ENCODE peak calls at places on chromosomes 13 and 19, in five cellular contexts. Z, O, Y, G and D are unnamed samples.
A peak's percentile ranks its signal among the peaks of the same experiment; 100 is the strongest.

GRCh38 chr19:7942981-7943443 is 454 bp downstream of the TIMM44 start:
- DNase-seq in Z (no peak), O (no peak), Y (no peak), G (no peak), D (no peak)

GRCh38 chr19:5953034-5953589 is 24.8 kb downstream of the RANBP3 start:
- DNase-seq in Z (no peak), O (no peak), Y (no peak), G (no peak), D (no peak)

GRCh38 chr13:110347535-110348308 is 40.6 kb downstream of the COL4A2 start:
- DNase-seq in Z (no peak), O (no peak), Y (peak; percentile 31), G (no peak), D (peak; percentile 100)

GRCh38 chr19:33440682-33441081 is 67.2 kb downstream of the CEBPG start:
- DNase-seq in Z (no peak), O (no peak), Y (no peak), G (no peak), D (no peak)

GRCh38 chr19:364496-365287 is 20.1 kb upstream of the MIER2 start:
- DNase-seq in Z (no peak), O (no peak), Y (no peak), G (no peak), D (no peak)

GRCh38 chr19:11196406-11197287 is 698 bp downstream of the KANK2 start:
- DNase-seq in Z (no peak), O (no peak), Y (no peak), G (no peak), D (no peak)

GRCh38 chr13:109785141-109785891 is 1.1 kb downstream of the IRS2 start:
- DNase-seq in Z (no peak), O (peak; percentile 20), Y (no peak), G (no peak), D (no peak)

GRCh38 chr19:2171349-2172145 is 7.8 kb downstream of the DOT1L start:
- DNase-seq in Z (peak; percentile 71), O (peak; percentile 22), Y (no peak), G (no peak), D (no peak)

GRCh38 chr13:109135018-109135417 is 505.6 kb downstream of the MYO16 start:
- DNase-seq in Z (no peak), O (no peak), Y (no peak), G (no peak), D (no peak)

GRCh38 chr13:101155920-101156319 is 260.4 kb downstream of the NALCN start:
- DNase-seq in Z (no peak), O (no peak), Y (no peak), G (no peak), D (no peak)

GRCh38 chr13:31982540-31982939 is 49.0 kb upstream of the FRY start:
- DNase-seq in Z (no peak), O (no peak), Y (peak; percentile 85), G (no peak), D (peak; percentile 90)

GRCh38 chr13:99044764-99045163 is 66.9 kb upstream of the DOCK9 start:
- DNase-seq in Z (no peak), O (no peak), Y (no peak), G (no peak), D (no peak)

GRCh38 chr19:17020823-17021222 is 5.8 kb downstream of the CPAMD8 start:
- DNase-seq in Z (no peak), O (no peak), Y (no peak), G (no peak), D (no peak)

GRCh38 chr13:20442798-20443381 is 82.8 kb downstream of the CRYL1 start:
- DNase-seq in Z (no peak), O (no peak), Y (no peak), G (no peak), D (no peak)

GRCh38 chr13:105616313-105617075 is 919.0 kb downstream of the EFNB2 start:
- DNase-seq in Z (no peak), O (no peak), Y (no peak), G (no peak), D (no peak)

GRCh38 chr19:13530720-13531119 is 24.4 kb upstream of the CACNA1A start:
- DNase-seq in Z (no peak), O (no peak), Y (no peak), G (no peak), D (no peak)

GRCh38 chr13:23695711-23696512 is 125.7 kb downstream of the TNFRSF19 start:
- DNase-seq in Z (peak; percentile 17), O (peak; percentile 7), Y (no peak), G (no peak), D (no peak)

GRCh38 chr19:782195-783043 is 14.8 kb upstream of the PTBP1 start:
- DNase-seq in Z (no peak), O (no peak), Y (no peak), G (peak; percentile 59), D (no peak)

GRCh38 chr13:103497404-103497803 is 431.2 kb upstream of the SLC10A2 start:
- DNase-seq in Z (no peak), O (no peak), Y (no peak), G (no peak), D (no peak)